ENCODE peak calls at places on chromosome 21, in six cellular contexts. One of them, this sample, is unnamed.
A peak's percentile ranks its signal among the peaks of the same experiment; 100 is the strongest.

GRCh38 chr21:24428539-24429186 is 1178.6 kb downstream of the MRPL39 start:
- DNase-seq in upper lobe of left lung: no peak
- DNase-seq in epithelial cell of proximal tubule: no peak
- DNase-seq in heart left ventricle: no peak
- DNase-seq in adrenal gland: no peak
- DNase-seq in left ventricle myocardium inferior: no peak
- DNase-seq in this sample: no peak

GRCh38 chr21:39837861-39838359 is 29.3 kb upstream of the PCP4 start:
- DNase-seq in upper lobe of left lung: no peak
- DNase-seq in epithelial cell of proximal tubule: peak; percentile 25
- DNase-seq in heart left ventricle: no peak
- DNase-seq in adrenal gland: no peak
- DNase-seq in left ventricle myocardium inferior: no peak
- DNase-seq in this sample: no peak

GRCh38 chr21:28518620-28519019 is 474.1 kb downstream of the LTN1 start:
- DNase-seq in upper lobe of left lung: no peak
- DNase-seq in epithelial cell of proximal tubule: no peak
- DNase-seq in heart left ventricle: no peak
- DNase-seq in adrenal gland: no peak
- DNase-seq in left ventricle myocardium inferior: no peak
- DNase-seq in this sample: no peak

GRCh38 chr21:40386301-40386911 is 460.6 kb downstream of the DSCAM start:
- DNase-seq in upper lobe of left lung: peak; percentile 54
- DNase-seq in epithelial cell of proximal tubule: no peak
- DNase-seq in heart left ventricle: peak; percentile 69
- DNase-seq in adrenal gland: peak; percentile 57
- DNase-seq in left ventricle myocardium inferior: peak; percentile 32
- DNase-seq in this sample: no peak

GRCh38 chr21:36461918-36462486 is 17.9 kb downstream of the CLDN14 start:
- DNase-seq in upper lobe of left lung: no peak
- DNase-seq in epithelial cell of proximal tubule: peak; percentile 63
- DNase-seq in heart left ventricle: no peak
- DNase-seq in adrenal gland: no peak
- DNase-seq in left ventricle myocardium inferior: no peak
- DNase-seq in this sample: no peak

GRCh38 chr21:14520535-14520934 is 25.6 kb downstream of the SAMSN1 start:
- DNase-seq in upper lobe of left lung: peak; percentile 53
- DNase-seq in epithelial cell of proximal tubule: no peak
- DNase-seq in heart left ventricle: peak; percentile 30
- DNase-seq in adrenal gland: no peak
- DNase-seq in left ventricle myocardium inferior: no peak
- DNase-seq in this sample: no peak

GRCh38 chr21:36113647-36114428 is 21.0 kb upstream of the CBR3 start:
- DNase-seq in upper lobe of left lung: peak; percentile 83
- DNase-seq in epithelial cell of proximal tubule: no peak
- DNase-seq in heart left ventricle: no peak
- DNase-seq in adrenal gland: no peak
- DNase-seq in left ventricle myocardium inferior: no peak
- DNase-seq in this sample: no peak

GRCh38 chr21:36589352-36589971 is 109.5 kb upstream of the SIM2 start:
- DNase-seq in upper lobe of left lung: peak; percentile 29
- DNase-seq in epithelial cell of proximal tubule: no peak
- DNase-seq in heart left ventricle: no peak
- DNase-seq in adrenal gland: peak; percentile 73
- DNase-seq in left ventricle myocardium inferior: no peak
- DNase-seq in this sample: no peak

GRCh38 chr21:37257967-37258877 is 8.9 kb downstream of the VPS26C start:
- DNase-seq in upper lobe of left lung: peak; percentile 64
- DNase-seq in epithelial cell of proximal tubule: no peak
- DNase-seq in heart left ventricle: peak; percentile 61
- DNase-seq in adrenal gland: peak; percentile 71
- DNase-seq in left ventricle myocardium inferior: peak; percentile 58
- DNase-seq in this sample: no peak

GRCh38 chr21:36744560-36745231 is 45.8 kb downstream of the SIM2 start:
- DNase-seq in upper lobe of left lung: no peak
- DNase-seq in epithelial cell of proximal tubule: no peak
- DNase-seq in heart left ventricle: no peak
- DNase-seq in adrenal gland: no peak
- DNase-seq in left ventricle myocardium inferior: peak; percentile 28
- DNase-seq in this sample: no peak

GRCh38 chr21:31335957-31336738 is 7.9 kb downstream of the TIAM1 start:
- DNase-seq in upper lobe of left lung: no peak
- DNase-seq in epithelial cell of proximal tubule: peak; percentile 37
- DNase-seq in heart left ventricle: peak; percentile 30
- DNase-seq in adrenal gland: no peak
- DNase-seq in left ventricle myocardium inferior: no peak
- DNase-seq in this sample: peak; percentile 89

GRCh38 chr21:29304577-29304976 is 5.9 kb downstream of the BACH1 start:
- DNase-seq in upper lobe of left lung: no peak
- DNase-seq in epithelial cell of proximal tubule: no peak
- DNase-seq in heart left ventricle: no peak
- DNase-seq in adrenal gland: no peak
- DNase-seq in left ventricle myocardium inferior: no peak
- DNase-seq in this sample: no peak

GRCh38 chr21:38913120-38913975 is 107.6 kb downstream of the ETS2 start:
- DNase-seq in upper lobe of left lung: peak; percentile 87
- DNase-seq in epithelial cell of proximal tubule: no peak
- DNase-seq in heart left ventricle: peak; percentile 74
- DNase-seq in adrenal gland: peak; percentile 81
- DNase-seq in left ventricle myocardium inferior: peak; percentile 56
- DNase-seq in this sample: peak; percentile 8

GRCh38 chr21:15058718-15059316 is 6.0 kb downstream of the NRIP1 start:
- DNase-seq in upper lobe of left lung: no peak
- DNase-seq in epithelial cell of proximal tubule: peak; percentile 77
- DNase-seq in heart left ventricle: no peak
- DNase-seq in adrenal gland: no peak
- DNase-seq in left ventricle myocardium inferior: no peak
- DNase-seq in this sample: no peak

GRCh38 chr21:46117586-46118304 is 19.8 kb downstream of the COL6A2 start:
- DNase-seq in upper lobe of left lung: peak; percentile 14
- DNase-seq in epithelial cell of proximal tubule: no peak
- DNase-seq in heart left ventricle: peak; percentile 8
- DNase-seq in adrenal gland: no peak
- DNase-seq in left ventricle myocardium inferior: peak; percentile 9
- DNase-seq in this sample: no peak

GRCh38 chr21:46118871-46119564 is 21.1 kb downstream of the COL6A2 start:
- DNase-seq in upper lobe of left lung: peak; percentile 15
- DNase-seq in epithelial cell of proximal tubule: no peak
- DNase-seq in heart left ventricle: peak; percentile 31
- DNase-seq in adrenal gland: no peak
- DNase-seq in left ventricle myocardium inferior: peak; percentile 12
- DNase-seq in this sample: no peak

GRCh38 chr21:46116846-46117585 is 19.1 kb downstream of the COL6A2 start:
- DNase-seq in upper lobe of left lung: peak; percentile 17
- DNase-seq in epithelial cell of proximal tubule: no peak
- DNase-seq in heart left ventricle: peak; percentile 14
- DNase-seq in adrenal gland: peak; percentile 9
- DNase-seq in left ventricle myocardium inferior: peak; percentile 10
- DNase-seq in this sample: no peak

GRCh38 chr21:46119565-46120271 is 21.8 kb downstream of the COL6A2 start:
- DNase-seq in upper lobe of left lung: peak; percentile 9
- DNase-seq in epithelial cell of proximal tubule: no peak
- DNase-seq in heart left ventricle: peak; percentile 9
- DNase-seq in adrenal gland: no peak
- DNase-seq in left ventricle myocardium inferior: peak; percentile 11
- DNase-seq in this sample: no peak

DNA sequence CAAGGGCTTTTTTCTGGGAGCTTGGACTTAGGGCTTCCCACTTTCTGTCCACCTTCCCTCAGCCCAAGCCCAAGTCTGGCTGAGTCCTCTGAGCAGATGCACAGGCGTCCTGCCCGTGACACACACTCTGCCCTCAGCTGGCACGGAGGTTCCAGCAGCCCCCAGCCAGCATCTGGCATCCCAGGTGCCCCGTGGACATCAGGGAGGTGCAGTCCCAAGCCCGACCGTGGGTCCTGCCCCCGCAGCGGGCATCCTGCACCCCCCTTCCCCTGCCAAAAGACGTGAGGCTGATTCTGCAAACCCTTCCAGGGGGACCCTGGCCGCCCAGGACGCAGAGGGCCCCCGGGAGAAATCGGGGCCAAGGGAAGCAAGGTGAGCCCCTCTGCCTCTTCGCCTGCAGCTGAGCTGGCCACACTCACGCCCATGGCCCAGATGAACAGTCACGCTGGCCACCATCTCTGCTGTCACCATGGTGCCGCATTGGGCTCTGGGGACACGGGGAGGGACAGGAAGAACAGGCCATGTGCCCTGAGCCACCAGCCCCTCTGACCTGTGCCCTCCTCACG is 20.5 kb downstream of the COL6A2 start:
- DNase-seq in upper lobe of left lung: peak; percentile 12
- DNase-seq in epithelial cell of proximal tubule: no peak
- DNase-seq in heart left ventricle: peak; percentile 24
- DNase-seq in adrenal gland: no peak
- DNase-seq in left ventricle myocardium inferior: peak; percentile 4
- DNase-seq in this sample: no peak
- TF ChIP-seq CTCF in upper lobe of left lung: no peak
- TF ChIP-seq CTCF in epithelial cell of proximal tubule: no peak
- TF ChIP-seq CTCF in heart left ventricle: no peak
- TF ChIP-seq CTCF in adrenal gland: no peak
- TF ChIP-seq CTCF in left ventricle myocardium inferior: no peak
- TF ChIP-seq CTCF in this sample: no peak

DNA sequence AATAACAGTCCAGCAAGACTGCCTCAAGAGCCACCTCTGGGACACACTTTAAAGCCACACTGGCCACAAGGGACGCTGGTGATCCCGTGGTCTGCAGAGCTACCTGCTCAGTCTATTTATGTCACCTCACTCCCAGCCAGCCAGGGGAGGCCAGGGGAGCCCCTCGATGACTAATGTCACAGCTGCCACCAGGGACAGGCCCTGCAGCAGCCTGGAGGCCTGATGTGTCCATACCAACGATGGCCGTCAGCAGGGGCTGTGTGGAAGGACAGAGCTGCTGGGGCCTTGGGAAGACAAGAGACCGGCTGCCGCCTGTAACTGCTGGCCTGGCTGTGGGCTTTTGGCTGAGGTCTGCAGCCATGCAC is 71.0 kb downstream of the SIK1 start:
- DNase-seq in upper lobe of left lung: no peak
- DNase-seq in epithelial cell of proximal tubule: no peak
- DNase-seq in heart left ventricle: no peak
- DNase-seq in adrenal gland: no peak
- DNase-seq in left ventricle myocardium inferior: no peak
- DNase-seq in this sample: no peak
- TF ChIP-seq CTCF in upper lobe of left lung: no peak
- TF ChIP-seq CTCF in epithelial cell of proximal tubule: no peak
- TF ChIP-seq CTCF in heart left ventricle: no peak
- TF ChIP-seq CTCF in adrenal gland: no peak
- TF ChIP-seq CTCF in left ventricle myocardium inferior: no peak
- TF ChIP-seq CTCF in this sample: no peak

GRCh38 chr21:26736449-26736848 is 108.8 kb downstream of the ADAMTS1 start:
- DNase-seq in upper lobe of left lung: no peak
- DNase-seq in epithelial cell of proximal tubule: no peak
- DNase-seq in heart left ventricle: no peak
- DNase-seq in adrenal gland: no peak
- DNase-seq in left ventricle myocardium inferior: no peak
- DNase-seq in this sample: no peak

DNA sequence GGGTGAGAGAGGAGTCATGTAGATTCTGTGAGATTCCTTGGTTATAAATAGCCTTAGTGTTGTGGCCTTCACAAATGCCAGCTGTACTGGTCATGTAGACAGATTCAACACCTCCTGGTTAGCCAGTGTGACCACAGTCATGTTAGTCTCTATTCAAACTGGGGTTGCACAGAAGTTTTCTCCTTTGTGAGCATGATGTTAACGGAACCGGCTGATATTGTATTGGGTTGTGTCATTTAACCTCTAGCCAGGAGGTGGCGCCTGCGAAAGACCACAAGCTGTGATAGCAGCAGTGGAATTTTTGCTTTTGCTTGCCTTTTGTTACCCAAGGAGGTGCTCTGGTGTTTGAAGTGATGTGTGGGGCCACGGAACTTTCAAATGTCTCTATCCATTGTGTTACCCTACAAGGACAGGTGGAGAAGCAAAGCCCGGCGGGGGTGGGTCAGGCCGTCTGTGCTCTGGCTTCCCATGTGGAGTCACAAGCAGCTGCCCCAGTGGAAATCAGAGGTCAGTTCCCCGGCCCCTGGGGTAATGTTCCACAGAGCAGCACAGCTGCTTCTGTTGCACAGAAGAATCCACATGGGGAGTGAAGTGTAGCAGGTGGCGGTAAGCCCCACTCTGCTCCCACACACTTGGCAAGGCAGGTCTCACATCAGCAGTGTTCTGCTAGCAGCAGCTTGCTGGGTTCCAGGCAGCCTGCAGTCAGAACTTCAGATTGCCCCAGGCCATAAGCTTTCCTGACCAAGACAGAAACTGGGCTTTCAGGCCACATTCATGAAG is 112.6 kb downstream of the ADAMTS1 start:
- DNase-seq in upper lobe of left lung: peak; percentile 44
- DNase-seq in epithelial cell of proximal tubule: no peak
- DNase-seq in heart left ventricle: peak; percentile 34
- DNase-seq in adrenal gland: peak; percentile 45
- DNase-seq in left ventricle myocardium inferior: no peak
- DNase-seq in this sample: peak; percentile 32
- TF ChIP-seq CTCF in upper lobe of left lung: peak; percentile 20
- TF ChIP-seq CTCF in epithelial cell of proximal tubule: peak; percentile 83
- TF ChIP-seq CTCF in heart left ventricle: peak; percentile 61
- TF ChIP-seq CTCF in adrenal gland: peak; percentile 67
- TF ChIP-seq CTCF in left ventricle myocardium inferior: peak; percentile 71
- TF ChIP-seq CTCF in this sample: peak; percentile 58

GRCh38 chr21:42522771-42523170 is 9.1 kb downstream of the SLC37A1 start:
- DNase-seq in upper lobe of left lung: peak; percentile 18
- DNase-seq in epithelial cell of proximal tubule: no peak
- DNase-seq in heart left ventricle: no peak
- DNase-seq in adrenal gland: no peak
- DNase-seq in left ventricle myocardium inferior: no peak
- DNase-seq in this sample: no peak

GRCh38 chr21:42521805-42522204 is 8.2 kb downstream of the SLC37A1 start:
- DNase-seq in upper lobe of left lung: no peak
- DNase-seq in epithelial cell of proximal tubule: no peak
- DNase-seq in heart left ventricle: no peak
- DNase-seq in adrenal gland: no peak
- DNase-seq in left ventricle myocardium inferior: no peak
- DNase-seq in this sample: no peak

GRCh38 chr21:42521384-42521783 is 7.7 kb downstream of the SLC37A1 start:
- DNase-seq in upper lobe of left lung: no peak
- DNase-seq in epithelial cell of proximal tubule: no peak
- DNase-seq in heart left ventricle: no peak
- DNase-seq in adrenal gland: no peak
- DNase-seq in left ventricle myocardium inferior: no peak
- DNase-seq in this sample: no peak

GRCh38 chr21:42522271-42522670 is 8.6 kb downstream of the SLC37A1 start:
- DNase-seq in upper lobe of left lung: no peak
- DNase-seq in epithelial cell of proximal tubule: no peak
- DNase-seq in heart left ventricle: no peak
- DNase-seq in adrenal gland: no peak
- DNase-seq in left ventricle myocardium inferior: no peak
- DNase-seq in this sample: no peak

DNA sequence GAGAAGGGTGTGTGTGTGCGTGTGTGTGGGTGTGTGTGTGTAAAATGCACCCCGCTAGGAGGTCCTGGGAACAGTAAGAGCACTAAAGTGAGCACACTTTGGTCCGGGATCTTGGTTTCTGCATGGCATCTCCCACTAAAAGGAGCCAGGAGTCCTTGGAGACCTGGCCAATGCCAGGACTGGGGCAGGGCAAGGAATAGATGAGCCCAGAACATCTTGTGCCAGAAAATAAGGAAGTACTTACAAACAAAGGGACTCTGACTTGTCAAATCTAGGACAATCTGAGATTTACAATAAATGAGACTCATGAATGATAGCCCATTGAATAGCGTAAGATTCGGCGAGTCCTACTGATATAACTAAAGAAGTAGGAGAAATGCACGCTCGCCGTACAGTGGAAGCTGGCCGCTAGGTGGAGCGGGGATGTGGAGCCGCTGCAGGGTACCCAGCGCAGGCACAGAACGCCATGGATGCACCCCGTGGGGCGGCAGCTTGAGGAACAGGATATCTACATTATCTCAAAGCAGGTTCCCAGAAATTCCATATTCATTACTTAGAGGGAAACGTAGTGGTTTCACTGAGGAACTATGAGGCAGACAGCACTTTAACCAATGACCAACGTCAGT is 7.1 kb downstream of the SLC37A1 start:
- DNase-seq in upper lobe of left lung: no peak
- DNase-seq in epithelial cell of proximal tubule: no peak
- DNase-seq in heart left ventricle: no peak
- DNase-seq in adrenal gland: no peak
- DNase-seq in left ventricle myocardium inferior: no peak
- DNase-seq in this sample: no peak
- TF ChIP-seq CTCF in upper lobe of left lung: no peak
- TF ChIP-seq CTCF in epithelial cell of proximal tubule: peak; percentile 30
- TF ChIP-seq CTCF in heart left ventricle: no peak
- TF ChIP-seq CTCF in adrenal gland: no peak
- TF ChIP-seq CTCF in left ventricle myocardium inferior: peak; percentile 36
- TF ChIP-seq CTCF in this sample: peak; percentile 51

This sample was measured in astrocyte of the cerebellum.